ENCODE peak calls at places on chromosomes 5 and 9, in five cellular contexts. B is PC-3, J is HCT116, E is neural progenitor cell, F is GM23338. V is an unnamed sample.
A peak's percentile ranks its signal among the peaks of the same experiment; 100 is the strongest.

GRCh38 chr5:168299372-168299771 is 7.9 kb downstream of the WWC1 start:
- DNase-seq in B (no peak), J (no peak), E (no peak), F (no peak), V (no peak)

GRCh38 chr5:1474875-1475543 is 29.8 kb upstream of the SLC6A3 start:
- DNase-seq in B (no peak), J (no peak), E (no peak), F (no peak), V (no peak)

GRCh38 chr5:137091473-137091872 is 407.7 kb downstream of the SPOCK1 start:
- DNase-seq in B (peak; percentile 15), J (no peak), E (peak; percentile 51), F (peak; percentile 72), V (no peak)

GRCh38 chr9:129027685-129028191 is 393 bp downstream of the SH3GLB2 start:
- DNase-seq in B (peak; percentile 52), J (no peak), E (no peak), F (peak; percentile 71), V (peak; percentile 74)

GRCh38 chr5:132049093-132049492 is 11.4 kb upstream of the IL3 start:
- DNase-seq in B (no peak), J (no peak), E (no peak), F (no peak), V (no peak)

GRCh38 chr5:6584727-6585126 is 48.1 kb downstream of the NSUN2 start:
- DNase-seq in B (no peak), J (no peak), E (no peak), F (no peak), V (no peak)

GRCh38 chr5:177328545-177329231 is 17.0 kb upstream of the MXD3 start:
- DNase-seq in B (no peak), J (no peak), E (no peak), F (no peak), V (no peak)

GRCh38 chr9:76701441-76702031 is 62.7 kb upstream of the PCA3 start:
- DNase-seq in B (no peak), J (no peak), E (peak; percentile 78), F (no peak), V (no peak)

GRCh38 chr5:13427859-13428557 is 516.5 kb downstream of the DNAH5 start:
- DNase-seq in B (peak; percentile 88), J (no peak), E (no peak), F (no peak), V (no peak)

GRCh38 chr5:1004598-1005361 is 3.8 kb upstream of the NKD2 start:
- DNase-seq in B (peak; percentile 55), J (no peak), E (peak; percentile 80), F (peak; percentile 72), V (no peak)

GRCh38 chr9:87381050-87381711 is 116.5 kb upstream of the DAPK1 start:
- DNase-seq in B (no peak), J (no peak), E (no peak), F (no peak), V (no peak)

GRCh38 chr5:100790170-100790665 is 112.9 kb downstream of the ST8SIA4 start:
- DNase-seq in B (peak; percentile 18), J (no peak), E (peak; percentile 74), F (peak; percentile 60), V (peak; percentile 74)

GRCh38 chr9:114682846-114683245 is 854 bp upstream of the TEX48 start:
- DNase-seq in B (no peak), J (no peak), E (no peak), F (no peak), V (no peak)

GRCh38 chr5:72255237-72255636 is 64.8 kb downstream of the MRPS27 start:
- DNase-seq in B (no peak), J (no peak), E (no peak), F (no peak), V (no peak)

GRCh38 chr9:78507008-78507407 is 210.1 kb downstream of the PSAT1 start:
- DNase-seq in B (no peak), J (no peak), E (peak; percentile 70), F (no peak), V (no peak)

GRCh38 chr9:138053996-138054752 is 176.6 kb downstream of the CACNA1B start:
- DNase-seq in B (no peak), J (no peak), E (no peak), F (no peak), V (peak; percentile 11)

GRCh38 chr9:129253820-129254381 is 75.8 kb upstream of the IER5L start:
- DNase-seq in B (no peak), J (no peak), E (peak; percentile 38), F (peak; percentile 59), V (no peak)

GRCh38 chr5:132070460-132071337 is 2.9 kb upstream of the CSF2 start:
- DNase-seq in B (no peak), J (no peak), E (no peak), F (no peak), V (no peak)

GRCh38 chr5:155260798-155261197 is 247.2 kb downstream of the KIF4B start:
- DNase-seq in B (no peak), J (peak; percentile 6), E (peak; percentile 70), F (peak; percentile 81), V (peak; percentile 35)

GRCh38 chr9:114047717-114048116 is 30.4 kb downstream of the AMBP start:
- DNase-seq in B (peak; percentile 22), J (peak; percentile 16), E (peak; percentile 49), F (peak; percentile 65), V (peak; percentile 15)

GRCh38 chr5:149030392-149030791 is 32.5 kb downstream of the SH3TC2 start:
- DNase-seq in B (peak; percentile 70), J (no peak), E (no peak), F (no peak), V (no peak)

GRCh38 chr9:12290166-12290869 is 402.9 kb upstream of the TYRP1 start:
- DNase-seq in B (no peak), J (no peak), E (no peak), F (no peak), V (no peak)

GRCh38 chr9:130304643-130305042 is 39.1 kb downstream of the HMCN2 start:
- DNase-seq in B (no peak), J (no peak), E (no peak), F (no peak), V (no peak)

GRCh38 chr9:109303900-109304299 is 17.0 kb downstream of the EPB41L4B start:
- DNase-seq in B (no peak), J (no peak), E (no peak), F (no peak), V (no peak)

GRCh38 chr5:75197746-75198145 is 38.9 kb downstream of the ANKRD31 start:
- DNase-seq in B (no peak), J (no peak), E (no peak), F (no peak), V (no peak)
- TF ChIP-seq EZH2phosphoT487 in B (no peak), J (no peak), E (no peak), F (no peak), V (no peak)

DNA sequence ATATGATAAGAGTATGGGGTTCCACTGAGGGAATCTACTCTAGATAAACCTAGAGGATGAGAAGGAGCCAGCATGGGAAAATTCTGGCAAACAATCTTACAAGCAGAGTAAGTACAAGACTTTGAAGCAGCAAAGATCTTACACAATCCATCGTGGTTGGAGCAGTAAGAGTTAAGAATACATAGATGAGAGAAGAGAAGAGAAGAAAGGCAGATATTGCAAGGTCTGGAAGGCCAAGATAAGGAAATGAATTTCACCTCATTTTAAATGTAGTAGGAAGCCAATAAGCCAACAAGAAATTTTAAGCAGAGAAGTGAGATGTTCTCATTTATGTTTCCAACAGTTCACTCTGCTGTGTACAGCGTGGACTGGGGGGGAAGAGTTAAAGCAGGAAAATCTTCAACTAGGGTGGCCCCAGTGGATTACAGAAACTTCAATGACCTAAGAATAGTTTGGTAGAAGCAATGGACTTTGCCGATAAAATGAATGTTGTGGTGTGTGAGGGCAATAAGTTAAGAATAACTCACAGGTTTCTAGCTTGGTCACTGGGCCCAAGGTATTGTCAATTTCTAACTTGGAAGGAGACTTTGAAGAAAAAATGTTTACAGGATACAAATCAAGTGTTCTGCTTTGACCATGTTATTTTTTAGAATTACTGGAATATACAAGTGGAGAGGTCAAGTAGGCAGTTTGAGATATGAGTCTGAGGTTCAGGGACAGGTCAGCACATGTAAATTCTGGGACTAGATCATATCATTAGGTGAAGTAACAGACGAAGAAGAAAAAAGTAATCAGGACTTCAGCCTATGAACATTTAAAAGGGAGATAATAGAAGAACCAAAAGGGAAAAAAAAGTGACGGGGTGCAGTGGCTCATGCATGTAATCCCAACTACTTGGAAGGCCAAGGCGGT is 12.1 kb upstream of the ISOC1 start:
- DNase-seq in B (no peak), J (no peak), E (no peak), F (no peak), V (no peak)
- TF ChIP-seq CTCF in B (no peak), J (no peak), E (no peak), F (no peak), V (no peak)

GRCh38 chr5:61995486-61995885 is 310.5 kb upstream of the KIF2A start:
- DNase-seq in B (no peak), J (no peak), E (no peak), F (no peak), V (no peak)
- TF ChIP-seq EZH2phosphoT487 in B (no peak), J (no peak), E (no peak), F (no peak), V (no peak)

GRCh38 chr9:95736370-95736769 is 139.1 kb upstream of the ERCC6L2 start:
- DNase-seq in B (peak; percentile 26), J (no peak), E (peak; percentile 52), F (peak; percentile 77), V (peak; percentile 9)
- TF ChIP-seq CTCF in B (peak; percentile 46), J (no peak), E (peak; percentile 56), F (peak; percentile 58), V (peak; percentile 64)

GRCh38 chr5:151182501-151182900 is 24.9 kb upstream of the ANXA6 start:
- DNase-seq in B (no peak), J (no peak), E (no peak), F (no peak), V (no peak)

GRCh38 chr5:151180291-151180690 is 22.7 kb upstream of the ANXA6 start:
- DNase-seq in B (no peak), J (no peak), E (no peak), F (no peak), V (no peak)

GRCh38 chr5:151182976-151183375 is 25.4 kb upstream of the ANXA6 start:
- DNase-seq in B (no peak), J (no peak), E (no peak), F (no peak), V (no peak)

GRCh38 chr5:151183451-151184245 is 26.1 kb upstream of the ANXA6 start:
- DNase-seq in B (peak; percentile 69), J (no peak), E (no peak), F (no peak), V (no peak)

DNA sequence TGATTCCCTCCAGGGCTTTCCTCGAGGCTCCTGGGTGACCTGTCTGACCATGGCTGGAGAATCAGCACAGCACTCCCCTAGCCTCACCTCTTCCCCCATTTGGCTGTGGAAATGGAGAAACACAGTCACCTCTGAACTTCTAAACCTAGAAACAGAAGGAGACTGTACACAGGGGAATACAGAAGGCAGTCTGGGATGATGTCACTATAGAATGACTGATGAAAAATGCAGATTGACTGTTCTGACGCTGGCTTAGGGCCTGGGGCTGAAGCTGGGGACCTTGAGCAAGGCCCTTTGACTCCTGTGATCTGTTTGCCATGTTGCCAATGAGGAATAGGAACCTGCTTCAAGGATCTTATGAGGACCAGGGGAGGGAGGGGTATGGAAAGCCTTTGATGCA is 24.2 kb upstream of the ANXA6 start:
- DNase-seq in B (no peak), J (no peak), E (no peak), F (no peak), V (no peak)
- TF ChIP-seq EZH2phosphoT487 in B (no peak), J (no peak), E (no peak), F (no peak), V (no peak)